ENCODE peak calls at places on chromosome 1, in nine cellular contexts. O, Q, A, X, E, M, L, J and V are unnamed samples.

GRCh38 chr1:87914396-87914795 is 585.7 kb downstream of the LMO4 start:
- DNase-seq in O (no peak), Q (peak; percentile 77), A (no peak), X (no peak), E (no peak), M (no peak), L (no peak), J (no peak), V (no peak)

GRCh38 chr1:53148123-53148522 is 5.7 kb upstream of the SLC1A7 start:
- DNase-seq in O (no peak), Q (peak; percentile 50), A (no peak), X (no peak), E (no peak), M (no peak), L (no peak), J (no peak), V (no peak)

GRCh38 chr1:162695687-162696086 is 63.4 kb downstream of the DDR2 start:
- DNase-seq in O (no peak), Q (no peak), A (no peak), X (no peak), E (no peak), M (no peak), L (no peak), J (no peak), V (no peak)

GRCh38 chr1:243487649-243488227 is 231.9 kb downstream of the SDCCAG8 start:
- DNase-seq in O (no peak), Q (no peak), A (no peak), X (no peak), E (no peak), M (no peak), L (no peak), J (no peak), V (no peak)

GRCh38 chr1:218371927-218372672 is 27.0 kb downstream of the TGFB2 start:
- DNase-seq in O (no peak), Q (peak; percentile 63), A (peak; percentile 52), X (no peak), E (no peak), M (no peak), L (peak; percentile 75), J (no peak), V (peak; percentile 85)

GRCh38 chr1:217010253-217010652 is 287.0 kb upstream of the ESRRG start:
- DNase-seq in O (no peak), Q (no peak), A (no peak), X (no peak), E (no peak), M (no peak), L (no peak), J (no peak), V (no peak)

GRCh38 chr1:8047686-8048522 is 21.8 kb upstream of the ERRFI1 start:
- DNase-seq in O (peak; percentile 90), Q (peak; percentile 85), A (peak; percentile 54), X (peak; percentile 43), E (no peak), M (no peak), L (peak; percentile 90), J (no peak), V (peak; percentile 71)

GRCh38 chr1:15722411-15722810 is 13.6 kb upstream of the SLC25A34 start:
- DNase-seq in O (no peak), Q (no peak), A (no peak), X (no peak), E (no peak), M (no peak), L (no peak), J (no peak), V (no peak)

GRCh38 chr1:163046071-163046470 is 23.1 kb upstream of the RGS4 start:
- DNase-seq in O (no peak), Q (peak; percentile 10), A (no peak), X (no peak), E (no peak), M (no peak), L (no peak), J (no peak), V (no peak)

GRCh38 chr1:7808253-7808844 is 24.3 kb downstream of the PER3 start:
- DNase-seq in O (peak; percentile 11), Q (peak; percentile 53), A (peak; percentile 10), X (peak; percentile 55), E (no peak), M (no peak), L (peak; percentile 49), J (no peak), V (peak; percentile 8)

GRCh38 chr1:46517010-46517600 is 27.5 kb downstream of the DMBX1 start:
- DNase-seq in O (no peak), Q (no peak), A (no peak), X (no peak), E (no peak), M (no peak), L (no peak), J (no peak), V (no peak)

GRCh38 chr1:32876341-32877210 is 5.9 kb upstream of the FNDC5 start:
- DNase-seq in O (no peak), Q (peak; percentile 29), A (no peak), X (peak; percentile 71), E (peak; percentile 34), M (peak; percentile 29), L (peak; percentile 58), J (no peak), V (no peak)

GRCh38 chr1:18564661-18565060 is 66.0 kb upstream of the PAX7 start:
- DNase-seq in O (no peak), Q (no peak), A (no peak), X (no peak), E (no peak), M (no peak), L (no peak), J (no peak), V (no peak)

GRCh38 chr1:32886012-32886827 is at the start of gene HPCA:
- DNase-seq in O (no peak), Q (peak; percentile 44), A (no peak), X (peak; percentile 61), E (peak; percentile 25), M (no peak), L (peak; percentile 46), J (no peak), V (no peak)

GRCh38 chr1:174158767-174159252 is 510 bp upstream of the RABGAP1L start:
- DNase-seq in O (no peak), Q (no peak), A (no peak), X (no peak), E (no peak), M (no peak), L (no peak), J (no peak), V (no peak)

GRCh38 chr1:161792740-161793139 is 26.6 kb downstream of the ATF6 start:
- DNase-seq in O (peak; percentile 70), Q (peak; percentile 85), A (peak; percentile 70), X (peak; percentile 65), E (peak; percentile 81), M (no peak), L (peak; percentile 88), J (no peak), V (peak; percentile 49)

GRCh38 chr1:156458181-156458503 is 42.4 kb downstream of the MEF2D start:
- DNase-seq in O (no peak), Q (peak; percentile 65), A (no peak), X (no peak), E (no peak), M (no peak), L (no peak), J (no peak), V (no peak)